ENCODE peak calls at places on chromosomes 11 and 22, in six cellular contexts. E is Calu3, Q is left lung, G is bronchial epithelial cell, P is stromal cell of bone marrow, N is endothelial cell. U is an unnamed sample.

GRCh38 chr11:126363706-126364245 is 8.3 kb downstream of the ST3GAL4 start:
- DNase-seq in E (no peak), Q (no peak), G (no peak), P (no peak), N (no peak), U (no peak)

GRCh38 chr11:58573451-58574104 is 2.1 kb downstream of the LPXN start:
- DNase-seq in E (peak; percentile 66), Q (no peak), G (peak; percentile 93), P (peak; percentile 87), N (no peak), U (peak; percentile 74)

GRCh38 chr11:106077609-106078517 is at the start of gene AASDHPPT:
- DNase-seq in E (peak; percentile 4), Q (peak; percentile 88), G (peak; percentile 28), P (peak; percentile 12), N (peak; percentile 54), U (no peak)

GRCh38 chr22:32037236-32037635 is 5.8 kb upstream of the SLC5A1 start:
- DNase-seq in E (no peak), Q (no peak), G (no peak), P (no peak), N (no peak), U (no peak)

GRCh38 chr22:50262460-50262911 is 1.0 kb upstream of the MAPK12 start:
- DNase-seq in E (peak; percentile 58), Q (no peak), G (peak; percentile 40), P (no peak), N (no peak), U (no peak)

GRCh38 chr11:83051760-83052671 is 19.7 kb downstream of the RAB30 start:
- DNase-seq in E (no peak), Q (no peak), G (peak; percentile 98), P (peak; percentile 97), N (no peak), U (no peak)

GRCh38 chr22:27489265-27489675 is 312.3 kb downstream of the MN1 start:
- DNase-seq in E (peak; percentile 60), Q (no peak), G (peak; percentile 50), P (peak; percentile 52), N (no peak), U (no peak)

GRCh38 chr11:116792869-116793475 is 1.3 kb upstream of the APOA5 start:
- DNase-seq in E (no peak), Q (no peak), G (peak; percentile 88), P (no peak), N (no peak), U (no peak)

GRCh38 chr11:121351089-121351488 is 58.5 kb downstream of the SC5D start:
- DNase-seq in E (no peak), Q (no peak), G (no peak), P (no peak), N (no peak), U (no peak)

GRCh38 chr11:77833302-77833701 is 12.4 kb downstream of the AAMDC start:
- DNase-seq in E (no peak), Q (no peak), G (no peak), P (no peak), N (no peak), U (no peak)

GRCh38 chr11:122784325-122785155 is 53.8 kb upstream of the CRTAM start:
- DNase-seq in E (no peak), Q (no peak), G (peak; percentile 79), P (peak; percentile 95), N (no peak), U (no peak)

GRCh38 chr22:40651563-40652501 is 15.3 kb upstream of the MRTFA start:
- DNase-seq in E (peak; percentile 93), Q (peak; percentile 91), G (peak; percentile 99), P (peak; percentile 100), N (no peak), U (peak; percentile 97)